ENCODE peak calls at places on chromosomes 1 and 21, in eight cellular contexts. W is CD4-positive, alpha-beta T cell; O is stimulated activated CD8-positive, alpha-beta memory T cell treated with anti-CD3 and anti-CD28 coated beads, Interleukin-2, amount 100 ng/mL, for 48 hours; Q is NCI-H2107; C is CD8-positive, alpha-beta T cell; M is AML-193; A is globus pallidus; T is RPMI7951. L is an unnamed sample.
A peak's percentile ranks its signal among the peaks of the same experiment; 100 is the strongest.

GRCh38 chr21:45577806-45578801 is 35.9 kb upstream of the SLC19A1 start:
- DNase-seq in O (no peak), C (no peak), M (no peak), Q (no peak), A (no peak), T (no peak), W (no peak), L (no peak)

GRCh38 chr1:184558691-184559090 is 171.9 kb downstream of the C1orf21 start:
- DNase-seq in W (no peak), M (no peak), O (no peak), Q (no peak), T (no peak), C (no peak), A (no peak), L (no peak)

GRCh38 chr1:221309711-221310110 is 430.5 kb downstream of the HLX start:
- DNase-seq in Q (peak; percentile 63), A (no peak), C (no peak), W (no peak), T (no peak), M (no peak), O (no peak), L (no peak)

GRCh38 chr1:218948446-218948845 is 225.2 kb upstream of the LYPLAL1 start:
- DNase-seq in W (no peak), M (no peak), T (no peak), C (no peak), O (no peak), A (no peak), Q (no peak), L (no peak)

GRCh38 chr1:168163670-168164069 is 15.1 kb upstream of the TIPRL start:
- DNase-seq in Q (no peak), A (no peak), O (no peak), T (no peak), W (no peak), C (no peak), M (no peak), L (no peak)

GRCh38 chr1:164337885-164338284 is 221.1 kb upstream of the PBX1 start:
- DNase-seq in T (no peak), Q (no peak), W (no peak), C (no peak), O (no peak), M (no peak), A (no peak), L (no peak)

GRCh38 chr1:230083746-230084407 is 16.8 kb downstream of the GALNT2 start:
- DNase-seq in O (no peak), A (no peak), T (no peak), C (no peak), M (no peak), W (no peak), Q (no peak), L (no peak)

GRCh38 chr1:24856787-24857527 is 73.1 kb downstream of the RUNX3 start:
- DNase-seq in W (no peak), M (no peak), C (no peak), O (no peak), A (no peak), T (no peak), Q (no peak), L (no peak)

GRCh38 chr1:241847796-241848668 is at the start of gene EXO1:
- DNase-seq in C (peak; percentile 91), A (peak; percentile 93), W (peak; percentile 75), T (peak; percentile 91), M (peak; percentile 95), Q (peak; percentile 96), O (peak; percentile 85), L (peak; percentile 77)

GRCh38 chr21:28066051-28066450 is 926.6 kb downstream of the LTN1 start:
- DNase-seq in M (no peak), T (no peak), O (no peak), C (no peak), Q (no peak), W (no peak), A (no peak), L (no peak)

GRCh38 chr21:44914176-44914874 is 6.4 kb downstream of the ITGB2 start:
- DNase-seq in M (peak; percentile 81), O (no peak), W (no peak), Q (no peak), T (no peak), C (peak; percentile 64), A (no peak), L (peak; percentile 32)

GRCh38 chr1:53585116-53585515 is 125.9 kb downstream of the DMRTB1 start:
- DNase-seq in O (no peak), M (no peak), Q (no peak), T (no peak), C (peak; percentile 71), A (no peak), W (no peak), L (no peak)

GRCh38 chr1:39159224-39160036 is 45.1 kb upstream of the MACF1 start:
- DNase-seq in C (no peak), T (no peak), A (no peak), M (no peak), O (no peak), Q (no peak), W (no peak), L (no peak)

GRCh38 chr1:173545688-173546087 is 57.2 kb downstream of the SLC9C2 start:
- DNase-seq in A (no peak), O (no peak), W (no peak), M (no peak), C (no peak), Q (no peak), T (no peak), L (no peak)

GRCh38 chr1:207815466-207815865 is 63.6 kb downstream of the CD46 start:
- DNase-seq in A (no peak), O (no peak), C (no peak), T (no peak), W (no peak), Q (no peak), M (no peak), L (no peak)

GRCh38 chr1:204426035-204426436 is 14.4 kb upstream of the PPP1R15B start:
- DNase-seq in O (no peak), T (peak; percentile 80), C (no peak), A (no peak), Q (no peak), M (no peak), W (no peak), L (no peak)

GRCh38 chr1:108049083-108049819 is 84.3 kb upstream of the VAV3 start:
- DNase-seq in A (peak; percentile 64), W (no peak), C (no peak), Q (no peak), O (no peak), M (peak; percentile 79), T (peak; percentile 76), L (no peak)

GRCh38 chr21:37375866-37376574 is 9.4 kb downstream of the DYRK1A start:
- DNase-seq in W (no peak), C (no peak), T (no peak), M (no peak), Q (no peak), A (no peak), O (no peak), L (no peak)

L was measured in activated T-helper 9 cell treated with anti-CD3 and anti-CD28 coated beads, Interleukin-2, amount 50 U/mL, for 16 hours.